ENCODE peak calls at places on chromosomes 7 and 10, in ten cellular contexts. H is stimulated activated CD4-positive, alpha-beta T cell treated with anti-CD3 and anti-CD28 coated beads, TNF-alpha, amount 100 ng/mL, for 48 hours; S is activated naive CD4-positive, alpha-beta T cell; I is NCI-H2081; G is T-helper 2 cell; P is M059J; M is heart left ventricle; Y is HEK293T; F is lower leg skin; V is memory B cell. T is an unnamed sample.

GRCh38 chr10:86962136-86962980 is 4.0 kb downstream of the SNCG start:
- DNase-seq in H (no peak), S (no peak), I (no peak), G (no peak), P (no peak), M (no peak), Y (no peak), F (no peak), V (no peak), T (no peak)

GRCh38 chr10:123633106-123633505 is 33.0 kb upstream of the GPR26 start:
- DNase-seq in H (no peak), S (no peak), I (no peak), G (no peak), P (peak), M (no peak), Y (no peak), F (no peak), V (no peak), T (no peak)

GRCh38 chr10:129531969-129532660 is 65.1 kb downstream of the MGMT start:
- DNase-seq in H (no peak), S (no peak), I (no peak), G (no peak), P (peak), M (no peak), Y (no peak), F (no peak), V (no peak), T (no peak)

GRCh38 chr10:71999360-72000072 is 35.3 kb downstream of the CHST3 start:
- DNase-seq in H (no peak), S (no peak), I (no peak), G (no peak), P (no peak), M (peak), Y (no peak), F (peak), V (no peak), T (peak)

GRCh38 chr10:3817002-3817401 is 32.0 kb upstream of the KLF6 start:
- DNase-seq in H (no peak), S (no peak), I (no peak), G (no peak), P (no peak), M (no peak), Y (no peak), F (no peak), V (no peak), T (no peak)

GRCh38 chr10:104300002-104300735 is 31.2 kb downstream of the GSTO2 start:
- DNase-seq in H (no peak), S (no peak), I (no peak), G (no peak), P (peak), M (peak), Y (no peak), F (no peak), V (no peak), T (no peak)

GRCh38 chr10:11261143-11261542 is 243.5 kb downstream of the CELF2 start:
- DNase-seq in H (no peak), S (no peak), I (no peak), G (no peak), P (no peak), M (no peak), Y (no peak), F (no peak), V (no peak), T (no peak)

GRCh38 chr10:32386623-32387022 is 39.7 kb upstream of the EPC1 start:
- DNase-seq in H (no peak), S (no peak), I (no peak), G (no peak), P (peak), M (no peak), Y (no peak), F (no peak), V (no peak), T (no peak)

GRCh38 chr10:89741126-89741762 is 39.9 kb downstream of the KIF20B start:
- DNase-seq in H (no peak), S (no peak), I (no peak), G (no peak), P (no peak), M (no peak), Y (no peak), F (no peak), V (no peak), T (no peak)

GRCh38 chr7:92836489-92837213 is at the start of gene CDK6:
- DNase-seq in H (peak), S (peak), I (no peak), G (peak), P (peak), M (peak), Y (peak), F (peak), V (peak), T (peak)

GRCh38 chr10:121217331-121217730 is 366.2 kb downstream of the WDR11 start:
- DNase-seq in H (no peak), S (no peak), I (no peak), G (no peak), P (no peak), M (no peak), Y (no peak), F (no peak), V (no peak), T (no peak)

GRCh38 chr10:14024349-14025202 is 306.1 kb downstream of the FRMD4A start:
- DNase-seq in H (no peak), S (no peak), I (no peak), G (no peak), P (no peak), M (no peak), Y (no peak), F (peak), V (peak), T (no peak)

GRCh38 chr10:96201525-96201924 is 69.8 kb downstream of the BLNK start:
- DNase-seq in H (no peak), S (no peak), I (no peak), G (no peak), P (no peak), M (no peak), Y (no peak), F (no peak), V (no peak), T (no peak)

GRCh38 chr10:88138319-88138848 is 275.0 kb downstream of the PTEN start:
- DNase-seq in H (no peak), S (no peak), I (no peak), G (no peak), P (no peak), M (no peak), Y (no peak), F (no peak), V (no peak), T (peak)